ENCODE peak calls at places on chromosomes 4 and X, in six cellular contexts. J is T-cell; F is activated B cell treated with CpG ODN at 0.5 μM for 24 hours; H is effector memory CD8-positive, alpha-beta T cell; X is left lung; U is stimulated activated effector memory CD8-positive, alpha-beta T cell treated with anti-CD3 and anti-CD28 coated beads, Interleukin-12 subunit alpha, Interleukin-12 subunit beta, amount 100 ng/mL, for 72 hours. W is an unnamed sample.

GRCh38 chr4:6352031-6352763 is 82.5 kb downstream of the WFS1 start:
- ATAC-seq in H (no peak), F (no peak), U (no peak), J (no peak), X (no peak), W (no peak)

GRCh38 chr4:116150152-116150551 is 935.2 kb downstream of the TRAM1L1 start:
- ATAC-seq in J (no peak), H (no peak), F (no peak), U (no peak), X (no peak), W (no peak)

GRCh38 chr4:100082852-100083251 is 107.4 kb downstream of the DDIT4L start:
- ATAC-seq in H (no peak), X (no peak), U (peak), J (no peak), F (no peak), W (peak)

GRCh38 chr4:53558061-53558801 is 33.1 kb downstream of the LNX1 start:
- ATAC-seq in F (no peak), J (no peak), H (no peak), X (peak), U (no peak), W (no peak)

GRCh38 chr4:47686294-47686872 is 151.5 kb downstream of the CORIN start:
- ATAC-seq in H (peak), X (peak), F (peak), U (peak), J (no peak), W (peak)

GRCh38 chrX:13418126-13419091 is 98.6 kb upstream of the ATXN3L start:
- ATAC-seq in J (no peak), F (no peak), H (no peak), X (no peak), U (peak), W (peak)

GRCh38 chrX:40097101-40097491 is 662 bp downstream of the BCOR start:
- ATAC-seq in X (no peak), J (peak), F (no peak), H (peak), U (no peak), W (no peak)

GRCh38 chr4:25504932-25505636 is 128.0 kb downstream of the ANAPC4 start:
- ATAC-seq in J (no peak), F (no peak), H (no peak), U (no peak), X (no peak), W (no peak)

GRCh38 chr4:138595731-138596465 is 353.7 kb upstream of the SLC7A11 start:
- ATAC-seq in H (no peak), U (no peak), F (no peak), X (peak), J (no peak), W (no peak)

GRCh38 chrX:24151513-24151912 is 2.0 kb downstream of the ZFX start:
- ATAC-seq in J (no peak), F (no peak), H (no peak), X (no peak), U (no peak), W (no peak)

GRCh38 chr4:19936471-19936870 is 315.2 kb upstream of the SLIT2 start:
- ATAC-seq in J (no peak), U (no peak), F (no peak), X (peak), H (no peak), W (no peak)

GRCh38 chrX:68647156-68647957 is at the start of gene STARD8:
- ATAC-seq in X (peak), F (no peak), H (no peak), J (no peak), U (no peak), W (no peak)

GRCh38 chrX:109393859-109394258 is 88.0 kb downstream of the GUCY2F start:
- ATAC-seq in F (no peak), J (no peak), X (no peak), U (no peak), H (no peak), W (no peak)

GRCh38 chrX:104641176-104641575 is 75.2 kb downstream of the IL1RAPL2 start:
- ATAC-seq in H (no peak), X (no peak), J (no peak), F (no peak), U (no peak), W (no peak)

GRCh38 chr4:185597532-185598188 is 62.4 kb upstream of the PDLIM3 start:
- ATAC-seq in F (peak), U (peak), H (peak), J (no peak), X (peak), W (no peak)

GRCh38 chr4:99221980-99222379 is 2.9 kb upstream of the ADH6 start:
- ATAC-seq in X (peak), J (no peak), U (no peak), H (no peak), F (no peak), W (no peak)

GRCh38 chr4:101198741-101199339 is 148.5 kb downstream of the PPP3CA start:
- ATAC-seq in J (no peak), F (no peak), X (no peak), U (no peak), H (no peak), W (no peak)

GRCh38 chr4:102438873-102439614 is 62.1 kb upstream of the NFKB1 start:
- ATAC-seq in J (no peak), U (no peak), F (no peak), H (no peak), X (peak), W (no peak)

GRCh38 chrX:108225456-108225730 is 133.8 kb downstream of the ATG4A start:
- ATAC-seq in X (no peak), H (no peak), F (no peak), U (no peak), J (no peak), W (no peak)

GRCh38 chr4:7844247-7844991 is 95.2 kb downstream of the AFAP1 start:
- ATAC-seq in X (peak), H (peak), J (peak), U (peak), F (peak), W (peak)